ENCODE peak calls at places on chromosomes 13 and 19, in seven cellular contexts. V, G, Y, J, C, M and E are unnamed samples.

GRCh38 chr19:18800636-18801035 is 9.5 kb upstream of the COMP start:
- DNase-seq in V (no peak), C (no peak), Y (no peak), J (no peak), M (no peak), G (no peak), E (no peak)

GRCh38 chr13:113122571-113123225 is at the start of gene F10:
- DNase-seq in M (peak), C (peak), J (no peak), V (no peak), G (peak), Y (no peak), E (no peak)

GRCh38 chr19:13398780-13399726 is 107.2 kb downstream of the CACNA1A start:
- DNase-seq in V (peak), C (no peak), M (no peak), G (peak), Y (no peak), J (no peak), E (no peak)

GRCh38 chr13:43374621-43375020 is 351.2 kb downstream of the DNAJC15 start:
- DNase-seq in M (no peak), G (no peak), Y (no peak), J (no peak), C (no peak), V (no peak), E (no peak)

GRCh38 chr19:10393137-10393536 is 10.2 kb downstream of the CDC37 start:
- DNase-seq in G (no peak), V (no peak), Y (no peak), M (no peak), J (no peak), C (no peak), E (no peak)

GRCh38 chr19:277581-278165 is 13.5 kb downstream of the PLPP2 start:
- DNase-seq in M (peak), G (no peak), V (no peak), Y (no peak), C (no peak), J (no peak), E (no peak)

GRCh38 chr19:590396-590745 is 690 bp downstream of the HCN2 start:
- DNase-seq in M (no peak), G (no peak), C (no peak), V (no peak), Y (no peak), J (no peak), E (no peak)

GRCh38 chr19:2059422-2060201 is 8.6 kb upstream of the MKNK2 start:
- DNase-seq in M (no peak), G (peak), Y (no peak), V (peak), J (no peak), C (peak), E (peak)

GRCh38 chr19:32311371-32311770 is 34.0 kb upstream of the ZNF507 start:
- DNase-seq in G (no peak), V (no peak), C (no peak), J (no peak), Y (no peak), M (no peak), E (no peak)

GRCh38 chr13:112997188-112998135 is 28.4 kb downstream of the MCF2L start:
- DNase-seq in G (no peak), C (no peak), V (no peak), J (no peak), Y (no peak), M (no peak), E (no peak)

GRCh38 chr13:98445340-98446233 is 131.3 kb downstream of the STK24 start:
- DNase-seq in M (peak), J (no peak), V (peak), G (peak), C (peak), Y (no peak), E (peak)

GRCh38 chr19:39133431-39134270 is 8.1 kb downstream of the PAK4 start:
- DNase-seq in J (no peak), Y (no peak), G (no peak), C (no peak), V (no peak), M (no peak), E (no peak)

GRCh38 chr19:16383584-16384161 is 59.0 kb downstream of the KLF2 start:
- DNase-seq in Y (no peak), C (no peak), J (no peak), M (no peak), V (no peak), G (no peak), E (no peak)

GRCh38 chr19:28609091-28609755 is 603.7 kb downstream of the UQCRFS1 start:
- DNase-seq in C (no peak), Y (no peak), G (no peak), J (no peak), M (no peak), V (no peak), E (no peak)

GRCh38 chr19:39146686-39147450 is 21.3 kb downstream of the PAK4 start:
- DNase-seq in G (no peak), M (no peak), V (no peak), C (no peak), Y (no peak), J (no peak), E (no peak)

GRCh38 chr19:57867868-57868492 is 18.3 kb downstream of the ZNF587 start:
- DNase-seq in J (no peak), Y (no peak), V (no peak), G (no peak), C (no peak), M (no peak), E (no peak)

GRCh38 chr13:34967851-34968562 is 25.9 kb downstream of the NBEA start:
- DNase-seq in J (no peak), Y (no peak), C (no peak), G (no peak), M (no peak), V (no peak), E (no peak)

GRCh38 chr13:89925107-89925506 is 1422.4 kb upstream of the MIR17HG start:
- DNase-seq in V (no peak), G (no peak), M (no peak), C (no peak), J (no peak), Y (no peak), E (peak)

GRCh38 chr13:102394158-102395053 is 7.4 kb downstream of the FGF14 start:
- DNase-seq in Y (peak), G (no peak), C (peak), M (peak), V (peak), J (peak), E (peak)

GRCh38 chr13:76790519-76791289 is 95.5 kb downstream of the KCTD12 start:
- DNase-seq in C (no peak), G (no peak), J (no peak), V (no peak), M (no peak), Y (no peak), E (no peak)

DNA sequence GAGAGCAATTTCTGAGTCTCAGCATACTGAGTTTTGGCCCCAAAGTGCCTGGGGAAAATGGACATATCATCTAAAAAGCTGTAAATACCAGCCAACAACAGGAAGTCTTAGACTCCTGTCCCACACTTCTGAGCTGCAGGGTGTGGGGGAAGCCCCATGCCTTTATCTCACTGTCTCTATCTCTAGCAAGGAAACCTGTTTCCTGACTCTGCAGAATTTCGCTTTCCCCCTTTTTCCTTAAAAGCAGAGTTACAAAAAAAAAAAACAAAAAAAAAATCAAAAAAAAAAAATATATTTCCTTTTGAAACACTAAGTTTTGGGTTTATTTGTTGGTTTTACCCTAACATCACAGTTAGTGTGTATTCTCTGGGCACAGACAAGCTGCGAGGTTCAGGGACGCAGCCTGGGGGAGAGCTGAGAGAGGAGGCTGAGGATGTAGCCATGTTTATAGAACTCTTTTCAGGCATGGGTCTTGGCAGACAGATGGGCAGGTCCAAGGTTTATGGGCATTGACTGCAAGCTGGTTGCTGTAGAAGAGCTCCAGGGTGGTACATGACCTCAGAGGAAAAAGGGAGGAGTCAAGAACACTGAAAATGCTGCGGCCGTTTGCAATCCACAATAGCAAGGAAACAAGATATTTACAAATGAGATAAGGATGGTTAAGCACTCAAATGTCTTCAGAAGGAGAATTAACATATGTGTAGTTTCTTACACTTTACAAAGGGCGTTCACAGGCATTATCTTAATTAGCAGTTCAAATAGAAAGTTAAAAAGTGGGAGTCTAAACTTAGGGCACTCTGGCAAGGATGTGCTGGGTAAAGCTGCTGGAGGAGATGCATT is 4.9 kb downstream of the MBNL2 start:
- DNase-seq in M (peak), C (no peak), Y (no peak), G (peak), V (no peak), J (no peak), E (no peak)
- H3K27ac ChIP-seq in M (no peak), C (peak), Y (no peak), G (peak), V (peak), J (peak), E (peak)

GRCh38 chr13:28410096-28410495 is 84.8 kb downstream of the FLT1 start:
- DNase-seq in G (no peak), V (no peak), J (no peak), Y (no peak), C (no peak), M (no peak), E (no peak)

GRCh38 chr13:28415994-28416411 is 78.9 kb downstream of the FLT1 start:
- DNase-seq in C (no peak), J (no peak), Y (no peak), M (no peak), G (no peak), V (no peak), E (no peak)

GRCh38 chr13:28411859-28412353 is 83.0 kb downstream of the FLT1 start:
- DNase-seq in Y (no peak), G (no peak), C (no peak), J (no peak), V (no peak), M (no peak), E (no peak)

GRCh38 chr13:28413999-28414398 is 80.9 kb downstream of the FLT1 start:
- DNase-seq in C (no peak), Y (no peak), V (no peak), M (no peak), G (no peak), J (no peak), E (no peak)

GRCh38 chr13:28412981-28413380 is 81.9 kb downstream of the FLT1 start:
- DNase-seq in J (no peak), V (no peak), Y (no peak), M (no peak), G (no peak), C (no peak), E (no peak)
- H3K27ac ChIP-seq in J (no peak), V (no peak), Y (peak), M (no peak), G (no peak), C (no peak), E (no peak)

GRCh38 chr13:50915562-50915961 is 6.0 kb downstream of the RNASEH2B start:
- DNase-seq in G (no peak), V (no peak), C (no peak), Y (no peak), M (no peak), J (no peak), E (no peak)
- H3K27ac ChIP-seq in G (no peak), V (no peak), C (no peak), Y (no peak), M (no peak), J (peak), E (no peak)

GRCh38 chr19:35738887-35739229 is 3.4 kb downstream of the IGFLR1 start:
- DNase-seq in J (no peak), M (no peak), G (no peak), Y (no peak), V (no peak), C (no peak), E (no peak)

GRCh38 chr19:35734889-35735288 is 7.4 kb downstream of the IGFLR1 start:
- DNase-seq in Y (no peak), M (no peak), G (no peak), J (no peak), V (no peak), C (no peak), E (no peak)

GRCh38 chr19:35738021-35738886 is 4.0 kb downstream of the IGFLR1 start:
- DNase-seq in G (no peak), C (no peak), J (no peak), V (no peak), M (no peak), Y (no peak), E (no peak)

GRCh38 chr19:35739275-35740107 is 2.8 kb downstream of the IGFLR1 start:
- DNase-seq in C (no peak), G (no peak), Y (no peak), J (no peak), V (no peak), M (no peak), E (no peak)

DNA sequence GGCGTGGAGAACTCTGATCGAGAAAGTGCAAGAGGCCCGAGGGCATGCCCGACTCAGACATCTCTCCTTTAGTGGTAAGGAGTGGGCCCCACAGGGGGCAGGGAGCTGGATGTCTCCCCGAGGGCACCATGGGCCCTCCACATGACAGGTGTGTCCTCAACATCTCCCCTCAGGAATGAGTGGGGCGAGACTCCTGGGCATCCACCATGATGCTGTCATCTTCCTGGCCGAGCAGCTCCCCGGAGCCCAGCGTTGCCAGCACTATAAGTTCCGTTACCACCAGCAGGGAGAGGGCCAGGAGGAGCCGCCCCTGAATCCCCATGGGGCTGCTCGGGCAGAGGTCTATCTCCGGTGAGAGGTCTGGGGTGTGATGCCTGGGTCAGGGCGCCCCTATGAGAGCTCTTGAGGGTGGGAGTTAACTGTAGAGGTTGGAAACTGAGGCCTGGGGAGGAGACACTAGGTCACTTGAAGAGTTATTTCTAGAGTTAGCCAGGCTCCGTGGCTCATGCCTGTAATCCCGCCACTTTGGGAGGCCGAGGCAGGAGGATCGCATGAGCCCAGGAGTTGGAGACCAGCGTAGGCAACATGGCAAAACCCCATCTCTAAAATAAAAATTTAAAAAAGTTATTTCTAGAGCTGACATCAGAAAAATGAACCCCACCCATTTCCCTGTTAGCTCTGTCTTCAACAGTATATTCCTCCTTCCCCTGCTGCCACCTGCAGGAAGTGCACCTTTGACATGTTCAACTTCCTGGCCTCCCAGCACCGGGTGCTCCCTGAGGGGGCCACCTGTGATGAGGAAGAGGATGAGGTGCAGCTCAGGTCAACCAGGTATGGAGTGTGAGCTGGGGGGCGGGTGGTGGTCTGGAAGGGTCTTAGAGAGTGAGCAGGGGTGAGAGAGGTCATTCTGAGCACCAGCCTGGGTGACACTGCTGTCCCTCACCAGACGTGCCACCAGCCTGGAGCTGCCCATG is 5.1 kb downstream of the IGFLR1 start:
- DNase-seq in V (peak), C (no peak), M (no peak), G (no peak), Y (no peak), J (no peak), E (no peak)
- H3K27ac ChIP-seq in V (peak), C (no peak), M (no peak), G (no peak), Y (no peak), J (no peak), E (no peak)

DNA sequence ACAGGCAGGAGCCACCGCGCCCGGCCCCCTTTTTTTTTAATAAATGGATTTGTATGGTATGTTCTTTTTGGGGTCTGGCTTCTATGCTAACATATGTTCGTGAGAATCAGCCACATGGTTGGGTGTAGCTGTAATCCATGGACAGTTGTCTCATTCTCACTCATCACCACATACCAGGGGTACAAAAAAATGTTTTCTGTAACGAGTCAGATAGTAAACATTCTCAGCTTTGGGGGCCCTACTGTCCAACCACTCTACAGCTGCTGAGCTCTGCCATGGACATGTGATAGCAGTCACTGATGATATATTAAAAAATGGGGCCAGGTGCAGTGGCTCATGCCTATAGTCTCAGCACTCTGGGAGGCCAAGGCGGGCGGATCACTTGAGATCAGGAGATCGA is 5.1 kb upstream of the RETN start:
- DNase-seq in G (no peak), C (no peak), V (no peak), Y (no peak), J (no peak), M (no peak), E (no peak)
- H3K27ac ChIP-seq in G (no peak), C (no peak), V (no peak), Y (no peak), J (no peak), M (no peak), E (no peak)

DNA sequence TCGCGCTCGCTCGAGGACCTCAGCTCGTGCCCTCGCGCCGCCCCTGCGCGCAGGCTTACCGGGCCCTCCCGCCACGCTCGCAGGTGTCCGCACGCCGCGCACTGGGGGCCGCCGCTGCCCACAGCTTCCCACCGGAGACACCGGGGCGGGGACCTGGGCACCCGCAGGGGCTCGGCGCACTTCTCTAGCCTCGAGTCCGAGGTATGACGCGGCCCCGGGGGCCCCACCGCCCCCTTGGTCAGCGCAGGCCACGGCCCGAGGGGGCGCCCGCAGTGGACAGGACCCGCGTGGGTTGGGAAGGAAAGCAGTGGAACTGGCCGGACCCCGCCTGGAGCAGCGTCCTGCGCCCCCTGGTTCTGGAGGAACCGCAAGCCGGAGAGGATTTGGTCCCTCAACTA is 2.1 kb upstream of the GRWD1 start:
- DNase-seq in V (no peak), C (no peak), Y (no peak), G (no peak), J (no peak), M (no peak), E (no peak)
- H3K27ac ChIP-seq in V (peak), C (no peak), Y (no peak), G (no peak), J (no peak), M (no peak), E (no peak)

DNA sequence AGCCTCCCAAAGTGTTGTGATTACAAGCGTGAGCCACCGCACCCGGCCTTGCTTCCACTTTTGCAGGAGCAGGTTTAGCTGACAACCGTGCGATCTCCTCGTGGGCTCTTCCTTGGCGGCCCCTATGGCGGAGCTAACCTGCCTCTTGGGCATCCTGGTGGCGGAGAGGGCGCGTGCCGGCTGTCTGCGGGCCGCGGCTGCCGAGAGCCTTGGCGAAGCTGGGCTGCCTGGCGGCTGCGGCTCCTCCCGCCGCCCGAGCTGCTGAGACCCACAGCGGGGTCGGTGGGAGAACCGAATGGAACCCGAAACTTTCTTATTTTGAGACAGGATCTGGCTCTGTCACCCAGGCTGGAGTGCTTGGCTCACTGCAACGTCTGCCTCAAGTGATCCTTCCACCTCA is 55.7 kb downstream of the NLRP12 start:
- DNase-seq in C (no peak), V (no peak), M (no peak), J (no peak), Y (no peak), G (no peak), E (no peak)
- H3K27ac ChIP-seq in C (no peak), V (no peak), M (no peak), J (no peak), Y (no peak), G (no peak), E (no peak)

DNA sequence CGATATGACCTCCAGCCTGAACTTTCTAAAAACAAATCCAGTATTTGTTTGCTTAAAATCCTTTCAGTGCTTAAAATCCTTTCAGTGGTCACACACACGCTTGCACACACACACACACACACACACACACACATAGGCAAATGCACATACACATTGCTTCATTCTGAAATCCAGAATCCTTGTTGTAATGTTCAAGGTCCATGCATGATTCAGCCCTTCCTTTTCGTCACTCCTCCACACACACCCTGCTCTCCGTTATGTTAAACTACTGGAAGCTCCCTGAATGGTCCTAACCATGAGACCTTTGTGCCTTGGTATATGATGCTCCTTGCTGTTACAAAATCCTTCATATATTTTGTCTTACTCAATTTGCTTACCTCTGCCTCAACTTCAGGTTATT is 44.9 kb downstream of the SERTM1 start:
- DNase-seq in G (no peak), C (no peak), Y (no peak), M (no peak), V (no peak), J (no peak), E (no peak)
- H3K27ac ChIP-seq in G (no peak), C (no peak), Y (no peak), M (no peak), V (no peak), J (no peak), E (no peak)